ENCODE peak calls at places on chromosomes 7 and 10, in eight cellular contexts. G, S, Z, W, E, K, Y and T are unnamed samples.

GRCh38 chr10:78806805-78807221 is 262.0 kb upstream of the ZMIZ1 start:
- DNase-seq in G (no peak), K (peak; percentile 19), S (no peak), Y (no peak), E (no peak), Z (no peak), W (no peak), T (no peak)

GRCh38 chr10:131167036-131167860 is 144.3 kb downstream of the TCERG1L start:
- DNase-seq in S (peak; percentile 57), Y (no peak), Z (no peak), W (no peak), G (no peak), E (no peak), K (no peak), T (no peak)

GRCh38 chr7:11524476-11525398 is 307.3 kb downstream of the THSD7A start:
- DNase-seq in Y (no peak), E (no peak), W (no peak), S (no peak), G (no peak), K (no peak), Z (no peak), T (no peak)

GRCh38 chr7:139914306-139914747 is 85.3 kb downstream of the TBXAS1 start:
- DNase-seq in K (no peak), Z (no peak), W (no peak), G (no peak), E (no peak), S (no peak), Y (no peak), T (no peak)

GRCh38 chr10:81040947-81041346 is 503.2 kb downstream of the SH2D4B start:
- DNase-seq in W (no peak), S (no peak), K (no peak), E (peak; percentile 56), Z (no peak), Y (no peak), G (no peak), T (no peak)

GRCh38 chr7:152126741-152127140 is 101.3 kb downstream of the GALNT11 start:
- DNase-seq in K (no peak), S (no peak), Y (no peak), E (no peak), W (no peak), G (no peak), Z (no peak), T (no peak)

GRCh38 chr10:13698217-13698616 is 111.5 kb downstream of the PRPF18 start:
- DNase-seq in Y (no peak), S (no peak), G (no peak), E (no peak), K (peak; percentile 39), W (no peak), Z (no peak), T (no peak)

GRCh38 chr10:110364531-110364937 is 59.8 kb upstream of the SMNDC1 start:
- DNase-seq in W (no peak), S (no peak), E (no peak), Y (no peak), G (no peak), K (peak; percentile 86), Z (no peak), T (no peak)

GRCh38 chr10:124145109-124145860 is 51.9 kb upstream of the CHST15 start:
- DNase-seq in G (peak; percentile 81), Z (no peak), Y (peak; percentile 22), E (no peak), W (no peak), S (no peak), K (no peak), T (peak; percentile 82)

GRCh38 chr10:122689146-122689807 is 10.4 kb downstream of the C10orf120 start:
- DNase-seq in W (no peak), Z (no peak), S (no peak), Y (no peak), G (no peak), E (peak; percentile 47), K (no peak), T (no peak)

GRCh38 chr7:148664319-148664718 is 34.4 kb upstream of the CUL1 start:
- DNase-seq in K (no peak), E (peak; percentile 18), G (no peak), W (no peak), S (no peak), Y (no peak), Z (peak; percentile 77), T (peak; percentile 72)

GRCh38 chr10:29725133-29725720 is 90.5 kb upstream of the SVIL start:
- DNase-seq in E (peak; percentile 70), Y (peak; percentile 18), G (no peak), S (no peak), K (no peak), W (no peak), Z (no peak), T (no peak)

GRCh38 chr7:108403597-108404217 is 52.5 kb downstream of the NRCAM start:
- DNase-seq in Z (no peak), G (no peak), K (no peak), S (no peak), W (no peak), Y (no peak), E (no peak), T (no peak)

GRCh38 chr7:29851487-29851886 is 45.2 kb downstream of the WIPF3 start:
- DNase-seq in Y (no peak), G (no peak), W (no peak), S (no peak), K (no peak), E (no peak), Z (no peak), T (no peak)

GRCh38 chr7:139993592-139993991 is 69.2 kb downstream of the PARP12 start:
- DNase-seq in W (no peak), E (no peak), G (no peak), K (no peak), S (no peak), Z (no peak), Y (no peak), T (no peak)

GRCh38 chr10:79336739-79337138 is 10.5 kb upstream of the PPIF start:
- DNase-seq in E (no peak), S (no peak), K (no peak), Y (no peak), G (no peak), Z (peak; percentile 53), W (no peak), T (peak; percentile 32)

GRCh38 chr10:110326351-110327032 is 21.8 kb upstream of the SMNDC1 start:
- DNase-seq in Y (no peak), K (no peak), G (no peak), E (no peak), S (no peak), W (no peak), Z (no peak), T (no peak)

GRCh38 chr10:110651044-110651958 is 7.2 kb downstream of the RBM20 start:
- DNase-seq in Y (no peak), G (peak; percentile 71), S (peak; percentile 84), K (no peak), Z (no peak), W (no peak), E (no peak), T (peak; percentile 72)

GRCh38 chr10:15265076-15265475 is 96.6 kb upstream of the NMT2 start:
- DNase-seq in G (no peak), Z (no peak), S (no peak), W (no peak), Y (no peak), K (no peak), E (no peak), T (no peak)

GRCh38 chr10:72126184-72126871 is 38.0 kb upstream of the SPOCK2 start:
- DNase-seq in S (no peak), Z (peak; percentile 26), W (no peak), K (peak; percentile 64), Y (no peak), E (peak; percentile 17), G (peak; percentile 32), T (no peak)

GRCh38 chr7:96179341-96179740 is 142.6 kb downstream of the SLC25A13 start:
- DNase-seq in S (no peak), E (no peak), Z (no peak), G (no peak), Y (no peak), W (no peak), K (no peak), T (no peak)

GRCh38 chr7:2637505-2638223 is 5.9 kb downstream of the TTYH3 start:
- DNase-seq in Z (no peak), W (no peak), G (peak; percentile 90), E (no peak), K (no peak), S (no peak), Y (no peak), T (peak; percentile 93)

GRCh38 chr7:107966701-107967100 is 36.3 kb downstream of the LAMB1 start:
- DNase-seq in Z (no peak), G (no peak), K (no peak), W (no peak), Y (no peak), S (no peak), E (peak; percentile 73), T (peak; percentile 55)

GRCh38 chr10:33869089-33869488 is 534.6 kb upstream of the NRP1 start:
- DNase-seq in Y (no peak), G (no peak), K (no peak), Z (no peak), S (no peak), W (no peak), E (no peak), T (no peak)

GRCh38 chr7:1063361-1063760 is 19.0 kb downstream of the GPR146 start:
- DNase-seq in G (no peak), S (no peak), W (no peak), Y (no peak), E (no peak), K (no peak), Z (no peak), T (no peak)

GRCh38 chr10:72567884-72568283 is 58.0 kb downstream of the MICU1 start:
- DNase-seq in Y (peak; percentile 11), K (peak; percentile 52), Z (no peak), G (peak; percentile 32), S (no peak), W (no peak), E (no peak), T (no peak)

GRCh38 chr7:132656846-132657776 is 80.8 kb upstream of the PLXNA4 start:
- DNase-seq in S (no peak), E (no peak), Y (no peak), G (peak; percentile 58), W (no peak), K (peak; percentile 19), Z (no peak), T (no peak)